ENCODE peak calls at places on chromosomes 3 and 15, in nine cellular contexts. O is transverse colon; N is kidney tubule cell; V is retina; J is CD8-positive, alpha-beta memory T cell; D is LNCaP clone FGC; X is GM04504; C is CD4-positive, alpha-beta T cell; W is stimulated activated CD8-positive, alpha-beta memory T cell treated with anti-CD3 and anti-CD28 coated beads, Interleukin-15, amount 100 ng/mL, for 24 hours. Z is an unnamed sample.

GRCh38 chr3:16084887-16085286 is 89.6 kb upstream of the GALNT15 start:
- DNase-seq in D (no peak), V (no peak), O (no peak), C (no peak), X (no peak), J (no peak), N (no peak), W (no peak), Z (no peak)

GRCh38 chr3:134487406-134487805 is 1.5 kb downstream of the CEP63 start:
- DNase-seq in D (no peak), O (no peak), W (no peak), C (no peak), N (no peak), X (no peak), J (no peak), V (no peak), Z (no peak)

GRCh38 chr3:132652640-132653270 is 6.9 kb downstream of the ACAD11 start:
- DNase-seq in V (no peak), N (no peak), O (no peak), X (peak), C (no peak), W (no peak), J (no peak), D (no peak), Z (no peak)

GRCh38 chr3:9314796-9315195 is 48.1 kb upstream of the THUMPD3 start:
- DNase-seq in X (no peak), N (no peak), O (no peak), C (no peak), D (peak), J (no peak), V (no peak), W (no peak), Z (no peak)

GRCh38 chr3:65354880-65355279 is 667.1 kb upstream of the ADAMTS9 start:
- DNase-seq in W (no peak), X (no peak), O (no peak), N (no peak), D (no peak), C (no peak), V (no peak), J (no peak), Z (no peak)

GRCh38 chr3:83248454-83248853 is 1487.0 kb upstream of the GBE1 start:
- DNase-seq in O (no peak), J (no peak), W (no peak), N (no peak), V (no peak), C (no peak), X (no peak), D (no peak), Z (no peak)

GRCh38 chr15:83904107-83904720 is 250.3 kb downstream of the ADAMTSL3 start:
- DNase-seq in C (no peak), J (no peak), O (peak), N (peak), V (peak), D (no peak), X (peak), W (no peak), Z (no peak)

GRCh38 chr3:181872887-181873286 is 161.2 kb downstream of the SOX2 start:
- DNase-seq in X (no peak), N (no peak), W (no peak), D (no peak), C (no peak), O (no peak), J (no peak), V (no peak), Z (no peak)

GRCh38 chr3:143786229-143787199 is 61.8 kb downstream of the SLC9A9 start:
- DNase-seq in C (no peak), X (no peak), O (peak), J (no peak), N (no peak), W (no peak), V (no peak), D (peak), Z (no peak)

GRCh38 chr15:81480645-81481053 is 106.6 kb upstream of the TMC3 start:
- DNase-seq in N (peak), X (peak), O (no peak), J (no peak), V (peak), C (peak), W (no peak), D (peak), Z (no peak)

GRCh38 chr3:152574461-152575079 is 260.4 kb upstream of the P2RY1 start:
- DNase-seq in N (peak), W (no peak), X (peak), J (no peak), C (no peak), O (peak), V (peak), D (peak), Z (peak)

GRCh38 chr3:36700537-36701248 is 63.7 kb downstream of the DCLK3 start:
- DNase-seq in X (no peak), N (peak), D (peak), O (no peak), J (no peak), V (peak), C (no peak), W (no peak), Z (no peak)

GRCh38 chr15:33846151-33846550 is 122.1 kb upstream of the CHRM5 start:
- DNase-seq in N (no peak), X (no peak), D (no peak), V (no peak), C (no peak), W (no peak), J (no peak), O (no peak), Z (no peak)

GRCh38 chr3:59320080-59320479 is 270.3 kb upstream of the CFAP20DC start:
- DNase-seq in N (no peak), W (no peak), O (no peak), D (peak), V (no peak), C (no peak), X (no peak), J (no peak), Z (no peak)

GRCh38 chr15:29268706-29269484 is 727 bp downstream of the NSMCE3 start:
- DNase-seq in J (peak), W (peak), X (no peak), N (peak), V (peak), D (no peak), O (peak), C (peak), Z (peak)

GRCh38 chr3:45943207-45943846 is at the start of gene CXCR6:
- DNase-seq in O (peak), J (no peak), V (no peak), N (no peak), W (no peak), C (peak), X (no peak), D (no peak), Z (no peak)

GRCh38 chr3:189714991-189715961 is 84.1 kb downstream of the TP63 start:
- DNase-seq in N (peak), V (no peak), W (no peak), O (no peak), C (no peak), X (peak), J (no peak), D (no peak), Z (no peak)

GRCh38 chr3:185583925-185584324 is 2.2 kb upstream of the SENP2 start:
- DNase-seq in X (no peak), N (no peak), D (no peak), C (no peak), J (no peak), O (no peak), V (no peak), W (no peak), Z (no peak)

GRCh38 chr15:41584636-41585139 is 25.7 kb downstream of the TYRO3 start:
- DNase-seq in X (no peak), D (no peak), N (no peak), J (no peak), W (no peak), V (no peak), C (no peak), O (no peak), Z (no peak)

GRCh38 chr3:52636673-52637072 is 49.0 kb downstream of the PBRM1 start:
- DNase-seq in O (no peak), W (no peak), X (peak), V (no peak), N (no peak), D (no peak), C (no peak), J (no peak), Z (no peak)

GRCh38 chr15:38895326-38896282 is 331.0 kb upstream of the RASGRP1 start:
- DNase-seq in D (peak), J (no peak), X (no peak), V (no peak), W (no peak), O (no peak), C (no peak), N (peak), Z (no peak)

GRCh38 chr3:151276038-151277027 is 2.0 kb downstream of the P2RY14 start:
- DNase-seq in D (no peak), J (peak), W (no peak), V (no peak), O (no peak), X (no peak), N (no peak), C (no peak), Z (no peak)

GRCh38 chr15:62153228-62153627 is 11.9 kb downstream of the C2CD4B start:
- DNase-seq in X (no peak), O (no peak), V (no peak), C (no peak), D (no peak), J (no peak), N (no peak), W (no peak), Z (no peak)

GRCh38 chr15:84570164-84570692 is 30.6 kb upstream of the ZSCAN2 start:
- DNase-seq in O (peak), C (peak), D (no peak), J (peak), W (peak), X (no peak), N (peak), V (peak), Z (peak)

GRCh38 chr3:193816656-193817311 is 223.8 kb downstream of the OPA1 start:
- DNase-seq in X (no peak), C (no peak), D (no peak), J (no peak), N (peak), V (peak), O (peak), W (no peak), Z (no peak)